ENCODE peak calls at places on chromosomes 12 and 14, in six cellular contexts. S is PC-9, M is GM23248, Z is PC-3, G is MM.1S, J is GM23338. B is an unnamed sample. For H3F3A, the result is how much of the 10 kb centered on the place peaks cover.

GRCh38 chr12:61821381-61821780 is 438.8 kb upstream of the USP15 start:
- DNase-seq in M (no peak), S (no peak), J (no peak), Z (peak), G (no peak), B (no peak)

GRCh38 chr12:40224439-40225291 is at the start of gene LRRK2:
- DNase-seq in M (peak), J (peak), G (no peak), S (no peak), Z (no peak), B (peak)

GRCh38 chr12:76999157-76999556 is 66.2 kb downstream of the E2F7 start:
- DNase-seq in M (no peak), S (no peak), Z (no peak), G (no peak), J (no peak), B (no peak)

GRCh38 chr12:49843871-49844437 is 1.0 kb upstream of the BCDIN3D start:
- DNase-seq in J (no peak), M (peak), G (no peak), Z (peak), S (peak), B (no peak)

GRCh38 chr12:100745378-100746071 is 49.1 kb upstream of the ANO4 start:
- DNase-seq in M (no peak), J (no peak), Z (no peak), G (no peak), S (no peak), B (no peak)

GRCh38 chr14:105646175-105646574 is 119.8 kb downstream of the TMEM121 start:
- DNase-seq in S (no peak), M (no peak), J (no peak), Z (no peak), G (no peak), B (no peak)

GRCh38 chr12:98499668-98500456 is 15.5 kb upstream of the TMPO start:
- DNase-seq in Z (no peak), S (no peak), G (no peak), J (no peak), M (no peak), B (no peak)

GRCh38 chr12:127146991-127147718 is 1119.8 kb upstream of the TMEM132C start:
- DNase-seq in M (no peak), G (no peak), S (no peak), Z (no peak), J (no peak), B (no peak)

GRCh38 chr12:128729628-128730121 is 94.1 kb downstream of the SLC15A4 start:
- DNase-seq in Z (no peak), J (no peak), S (no peak), M (peak), G (no peak), B (no peak)

GRCh38 chr14:71244341-71244740 is 337.1 kb downstream of the PCNX1 start:
- DNase-seq in M (peak), S (no peak), J (no peak), Z (no peak), G (no peak), B (no peak)

GRCh38 chr12:100706029-100706428 is 88.5 kb upstream of the ANO4 start:
- DNase-seq in M (peak), J (no peak), Z (peak), S (peak), G (no peak), B (no peak)

GRCh38 chr12:47481041-47481440 is 224.8 kb downstream of the RPAP3 start:
- DNase-seq in Z (no peak), M (no peak), G (no peak), S (no peak), J (no peak), B (no peak)

GRCh38 chr14:55274144-55274543 is 2.9 kb downstream of the FBXO34 start:
- DNase-seq in Z (no peak), M (no peak), J (no peak), S (no peak), G (no peak), B (no peak)

GRCh38 chr12:52013626-52014310 is 7.0 kb downstream of the TAMALIN start:
- DNase-seq in S (no peak), M (no peak), G (no peak), J (peak), Z (no peak), B (no peak)

GRCh38 chr14:68704736-68705720 is 87.8 kb downstream of the ZFP36L1 start:
- DNase-seq in Z (peak), J (no peak), G (no peak), M (peak), S (peak), B (no peak)

GRCh38 chr12:12466157-12466556 is 96.5 kb downstream of the DUSP16 start:
- DNase-seq in M (no peak), J (no peak), Z (no peak), S (no peak), G (no peak), B (no peak)

GRCh38 chr14:35215110-35215872 is 76.9 kb upstream of the PSMA6 start:
- DNase-seq in S (no peak), G (no peak), Z (peak), M (peak), J (peak), B (peak)

GRCh38 chr14:30966415-30967363 is 58.8 kb upstream of the AP4S1 start:
- DNase-seq in G (no peak), S (no peak), M (no peak), Z (peak), J (no peak), B (no peak)

GRCh38 chr12:1644523-1645438 is 15.8 kb downstream of the WNT5B start:
- DNase-seq in Z (no peak), G (no peak), S (no peak), M (peak), J (no peak), B (no peak)

GRCh38 chr14:71488703-71489141 is 443.5 kb upstream of the RGS6 start:
- DNase-seq in G (no peak), M (peak), S (no peak), Z (no peak), J (no peak), B (no peak)

GRCh38 chr14:24277606-24278321 is 6.4 kb upstream of the RABGGTA start:
- DNase-seq in M (no peak), J (no peak), G (no peak), S (no peak), Z (no peak), B (no peak)

GRCh38 chr14:22849212-22849819 is 12.9 kb downstream of the MMP14 start:
- DNase-seq in Z (no peak), G (no peak), S (no peak), M (peak), J (peak), B (no peak)

GRCh38 chr14:65470404-65470880 is 57.9 kb downstream of the FUT8 start:
- DNase-seq in J (peak), G (no peak), Z (no peak), M (no peak), S (no peak), B (peak)

GRCh38 chr12:23217716-23218115 is 592.7 kb downstream of the ETNK1 start:
- DNase-seq in G (no peak), J (no peak), S (no peak), M (no peak), Z (no peak), B (no peak)

GRCh38 chr12:3032770-3033537 is 44.2 kb upstream of the TSPAN9 start:
- DNase-seq in Z (no peak), M (no peak), G (no peak), S (no peak), J (no peak), B (no peak)

GRCh38 chr14:78950654-78951053 is 780.5 kb downstream of the NRXN3 start:
- DNase-seq in G (no peak), S (peak), Z (peak), M (peak), J (no peak), B (no peak)

DNA sequence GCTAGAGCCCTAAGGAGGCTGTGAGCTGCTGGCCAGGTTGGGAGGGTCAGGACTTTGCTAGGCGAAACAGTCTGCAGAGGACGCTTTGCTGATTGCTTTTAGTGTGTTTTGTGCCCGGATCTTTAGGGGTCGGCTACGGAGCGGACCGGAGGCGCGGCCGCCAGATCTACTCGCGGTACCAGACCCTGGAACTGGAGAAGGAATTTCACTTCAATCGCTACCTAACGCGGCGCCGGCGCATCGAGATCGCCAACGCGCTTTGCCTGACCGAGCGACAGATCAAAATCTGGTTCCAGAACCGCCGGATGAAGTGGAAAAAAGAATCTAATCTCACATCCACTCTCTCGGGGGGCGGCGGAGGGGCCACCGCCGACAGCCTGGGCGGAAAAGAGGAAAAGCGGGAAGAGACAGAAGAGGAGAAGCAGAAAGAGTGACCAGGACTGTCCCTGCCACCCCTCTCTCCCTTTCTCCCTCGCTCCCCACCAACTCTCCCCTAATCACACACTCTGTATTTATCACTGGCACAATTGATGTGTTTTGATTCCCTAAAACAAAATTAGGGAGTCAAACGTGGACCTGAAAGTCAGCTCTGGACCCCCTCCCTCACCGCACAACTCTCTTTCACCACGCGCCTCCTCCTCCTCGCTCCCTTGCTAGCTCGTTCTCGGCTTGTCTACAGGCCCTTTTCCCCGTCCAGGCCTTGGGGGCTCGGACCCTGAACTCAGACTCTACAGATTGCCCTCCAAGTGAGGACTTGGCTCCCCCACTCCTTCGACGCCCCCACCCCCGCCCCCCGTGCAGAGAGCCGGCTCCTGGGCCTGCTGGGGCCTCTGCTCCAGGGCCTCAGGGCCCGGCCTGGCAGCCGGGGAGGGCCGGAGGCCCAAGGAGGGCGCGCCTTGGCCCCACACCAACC is 1.5 kb downstream of the HOXC6 start:
- DNase-seq in G (no peak), M (peak), J (peak), S (no peak), Z (no peak), B (peak)
- TF ChIP-seq EZH2 in G (no peak), M (no peak), J (peak), S (no peak), Z (no peak), B (peak)

GRCh38 chr14:36452850-36453249 is 67.2 kb downstream of the NKX2-1 start:
- DNase-seq in G (no peak), M (no peak), S (no peak), J (no peak), Z (no peak), B (peak)

GRCh38 chr14:36449903-36450302 is 70.1 kb downstream of the NKX2-1 start:
- DNase-seq in Z (no peak), G (no peak), S (no peak), M (no peak), J (no peak), B (no peak)

GRCh38 chr14:36454599-36455240 is 65.3 kb downstream of the NKX2-1 start:
- DNase-seq in Z (no peak), M (no peak), J (no peak), G (no peak), S (no peak), B (peak)

GRCh38 chr14:36451346-36452065 is 68.5 kb downstream of the NKX2-1 start:
- DNase-seq in Z (peak), S (no peak), J (no peak), G (no peak), M (no peak), B (no peak)

DNA sequence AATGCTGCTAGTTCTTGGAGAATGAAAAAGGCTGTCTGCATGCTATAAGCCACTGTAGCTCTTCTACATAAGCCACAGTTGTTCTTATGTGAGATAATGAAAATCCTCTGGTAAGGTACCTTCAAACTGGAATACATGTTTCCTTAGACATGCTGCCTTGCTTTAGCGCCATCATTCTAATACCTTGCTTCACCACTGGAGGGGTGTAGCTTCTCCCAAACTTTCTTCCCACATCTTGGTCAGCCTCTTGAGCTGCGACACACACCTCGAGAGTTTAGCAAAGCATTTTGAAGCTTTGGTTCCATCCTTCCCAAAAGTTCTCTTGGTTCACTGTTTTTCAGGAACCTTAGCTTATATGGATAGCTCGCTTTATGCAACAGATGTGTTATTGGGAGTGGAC is 69.5 kb downstream of the NKX2-1 start:
- DNase-seq in G (no peak), Z (peak), M (no peak), J (peak), S (no peak), B (peak)
- H3F3A ChIP-seq in G (under half), Z (under half), M (under half), J (under half), S (under half), B (under half)

DNA sequence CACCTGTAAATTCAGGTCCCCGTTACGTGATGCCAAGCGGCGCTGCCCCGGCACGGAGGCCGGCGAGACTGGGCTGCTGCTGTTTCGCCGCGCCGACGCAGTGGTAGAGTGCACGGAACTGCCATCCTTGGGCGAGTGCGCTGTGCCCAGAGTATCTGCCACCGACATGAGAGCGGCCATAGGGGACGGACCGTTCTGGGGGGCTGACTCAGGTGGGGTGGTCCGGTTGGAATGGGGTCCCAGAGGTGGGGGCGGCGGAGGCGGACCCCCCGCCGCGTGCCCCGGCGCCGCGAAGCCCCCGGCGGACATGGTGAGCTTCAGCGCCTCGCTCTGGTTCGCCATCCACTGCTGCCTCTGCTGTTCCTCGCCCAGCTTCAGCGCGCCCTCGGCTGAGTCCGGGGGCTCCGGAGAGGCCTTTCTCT is 2.8 kb downstream of the IRF2BPL start:
- DNase-seq in J (peak), G (no peak), M (peak), Z (no peak), S (peak), B (peak)
- TF ChIP-seq EZH2 in J (no peak), G (no peak), M (no peak), Z (no peak), S (no peak), B (no peak)

GRCh38 chr12:132772551-132772950 is 10.9 kb upstream of the ANKLE2 start:
- DNase-seq in G (no peak), J (no peak), M (no peak), Z (no peak), S (no peak), B (no peak)
- H3F3A ChIP-seq in G (under half), J (under half), M (under half), Z (under half), S (under half), B (under half)

GRCh38 chr14:104135121-104135903 is 3.1 kb upstream of the KIF26A start:
- DNase-seq in J (peak), G (no peak), S (no peak), M (peak), Z (peak), B (peak)
- TF ChIP-seq EZH2 in J (no peak), G (no peak), S (no peak), M (peak), Z (no peak), B (peak)

DNA sequence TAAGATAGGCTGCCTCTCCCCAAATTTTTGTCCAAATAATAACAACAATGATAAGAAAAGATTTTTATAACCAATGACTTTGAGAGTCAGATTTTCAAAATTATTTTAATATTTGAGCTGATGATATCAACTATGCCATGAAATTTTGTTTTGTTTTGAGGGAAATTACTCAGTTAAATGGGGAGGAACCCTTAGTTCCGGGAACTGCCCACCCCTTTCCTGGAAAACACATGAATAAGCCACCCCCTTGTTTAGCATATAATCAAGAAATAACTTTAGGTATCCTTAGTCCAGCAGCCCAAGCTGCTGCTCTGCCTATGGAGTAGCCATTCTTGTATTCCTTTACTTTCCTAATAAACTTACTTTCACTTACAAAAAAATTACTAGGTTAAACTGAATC is 61.4 kb downstream of the HMGA2 start:
- DNase-seq in S (no peak), J (no peak), G (no peak), M (no peak), Z (no peak), B (no peak)
- H3F3A ChIP-seq in S (under half), J (under half), G (under half), M (half or more), Z (under half), B (under half)

GRCh38 chr12:53952871-53953734 is 1.6 kb upstream of the HOXC12 start:
- DNase-seq in G (no peak), M (no peak), J (peak), Z (peak), S (peak), B (peak)
- TF ChIP-seq EZH2 in G (no peak), M (peak), J (peak), Z (no peak), S (no peak), B (peak)

GRCh38 chr12:123617144-123617543 is 15.2 kb downstream of the DDX55 start:
- DNase-seq in J (no peak), Z (no peak), S (no peak), M (no peak), G (no peak), B (no peak)

GRCh38 chr12:123617580-123617979 is 15.7 kb downstream of the DDX55 start:
- DNase-seq in G (no peak), Z (no peak), S (no peak), J (no peak), M (no peak), B (no peak)

GRCh38 chr12:123621619-123622530 is 11.6 kb downstream of the EIF2B1 start:
- DNase-seq in J (no peak), M (peak), Z (no peak), S (no peak), G (no peak), B (no peak)

DNA sequence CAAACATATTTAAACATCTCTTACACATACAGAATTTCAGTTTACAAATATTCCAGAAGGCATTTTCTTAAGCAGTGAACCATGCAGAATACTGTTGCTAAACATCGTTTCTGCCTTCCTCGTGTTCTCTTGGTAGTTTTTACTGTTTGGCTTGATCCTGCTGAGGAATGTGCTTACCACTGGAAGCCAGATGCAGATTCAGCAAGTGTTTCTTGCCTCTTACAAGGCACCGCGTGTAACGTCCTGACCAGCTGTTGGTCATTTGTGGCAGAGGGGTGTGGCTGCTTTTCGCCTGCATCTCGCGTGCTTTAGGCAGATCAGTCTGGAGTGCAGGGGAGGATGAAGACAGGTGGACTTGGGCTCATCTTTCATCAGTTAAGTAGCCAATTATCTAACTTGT is 12.4 kb downstream of the EIF2B1 start:
- DNase-seq in G (no peak), J (no peak), Z (no peak), S (no peak), M (peak), B (no peak)
- H3F3A ChIP-seq in G (under half), J (under half), Z (under half), S (under half), M (under half), B (under half)

DNA sequence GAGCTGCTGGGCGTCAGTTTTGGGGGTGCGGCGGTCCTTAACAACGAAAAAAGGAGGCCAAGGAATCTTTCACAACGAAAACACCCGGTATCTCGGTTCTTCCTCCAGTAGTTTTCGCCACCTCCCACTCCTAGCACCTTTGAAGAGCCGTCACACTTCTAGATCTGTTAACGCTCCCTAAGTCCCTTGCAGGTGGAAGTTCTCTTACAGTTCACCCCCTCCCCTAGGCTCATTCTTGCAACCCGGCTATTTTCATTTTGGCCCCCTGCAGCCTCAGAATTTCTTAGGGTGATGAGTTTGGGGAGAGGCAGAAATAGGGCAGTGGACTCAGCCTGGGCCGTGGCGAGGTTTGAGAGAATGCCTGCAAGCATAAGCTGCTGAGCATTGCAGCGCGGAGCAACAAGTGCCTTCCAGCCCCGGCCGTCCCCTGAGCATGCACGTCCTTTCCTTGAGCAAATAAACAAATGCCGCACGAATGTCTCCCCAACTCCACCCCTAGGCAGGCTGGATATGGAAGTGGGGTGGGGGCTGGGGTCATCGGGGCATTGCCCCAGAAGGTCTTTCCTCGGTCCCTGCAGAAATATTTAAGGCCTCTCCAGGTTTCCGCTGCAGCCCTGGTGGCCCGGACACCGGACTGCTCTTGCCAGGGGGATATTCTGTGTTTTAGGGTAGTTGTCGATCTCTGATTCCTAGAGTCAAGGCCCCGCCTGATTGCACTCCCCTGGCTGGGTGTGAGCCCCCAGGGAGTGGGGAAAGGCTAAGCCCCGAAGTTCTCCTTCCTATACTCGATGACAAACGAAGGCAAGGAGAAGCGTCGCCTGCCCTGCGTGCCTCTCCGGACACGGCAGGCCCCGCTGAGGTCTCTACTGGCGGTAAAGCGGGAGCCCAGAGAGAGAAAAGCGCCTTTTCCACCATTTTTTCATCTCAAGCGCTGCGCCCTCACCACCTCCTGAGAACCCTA is 1.6 kb downstream of the RFX4 start:
- DNase-seq in J (peak), G (no peak), S (no peak), Z (no peak), M (no peak), B (peak)
- TF ChIP-seq EZH2 in J (peak), G (no peak), S (no peak), Z (peak), M (peak), B (peak)

B was measured in neural progenitor cell.